ENCODE peak calls at places on chromosome 12, in four cellular contexts. F is D721Med; S is Calu3; E is stimulated activated CD4-positive, alpha-beta T cell treated with anti-CD3 and anti-CD28 coated beads, Interleukin-4, amount 100 ng/mL, for 48 hours. L is an unnamed sample.

GRCh38 chr12:70251226-70251625 is 8.0 kb downstream of the CNOT2 start:
- DNase-seq in S (no peak), F (no peak), E (no peak), L (no peak)

GRCh38 chr12:30108666-30109065 is 324.9 kb upstream of the TMTC1 start:
- DNase-seq in E (no peak), S (no peak), F (no peak), L (no peak)

GRCh38 chr12:31019106-31019505 is 54.6 kb upstream of the DDX11 start:
- DNase-seq in E (no peak), F (no peak), S (no peak), L (no peak)

GRCh38 chr12:109239179-109239578 is 69.9 kb downstream of the FOXN4 start:
- DNase-seq in S (no peak), F (no peak), E (no peak), L (no peak)

GRCh38 chr12:85683051-85683450 is 153.2 kb downstream of the RASSF9 start:
- DNase-seq in S (no peak), F (no peak), E (no peak), L (no peak)

GRCh38 chr12:39426636-39427245 is 16.2 kb downstream of the KIF21A start:
- DNase-seq in E (no peak), F (no peak), S (no peak), L (no peak)

GRCh38 chr12:127182018-127182417 is 1085.0 kb upstream of the TMEM132C start:
- DNase-seq in F (no peak), E (no peak), S (no peak), L (no peak)

GRCh38 chr12:15035185-15035584 is 62.3 kb downstream of the PDE6H start:
- DNase-seq in F (no peak), S (no peak), E (no peak), L (no peak)

GRCh38 chr12:59365133-59365532 is 230.7 kb upstream of the SLC16A7 start:
- DNase-seq in F (no peak), E (no peak), S (no peak), L (no peak)

GRCh38 chr12:122825773-122826724 is 9.2 kb upstream of the HIP1R start:
- DNase-seq in E (no peak), S (peak; percentile 73), F (no peak), L (no peak)

GRCh38 chr12:79659961-79660431 is 30.8 kb downstream of the PAWR start:
- DNase-seq in E (no peak), F (no peak), S (no peak), L (no peak)

GRCh38 chr12:89707623-89707991 is 1.0 kb downstream of the ATP2B1 start:
- DNase-seq in F (no peak), S (peak; percentile 8), E (peak; percentile 0), L (no peak)

GRCh38 chr12:49121047-49121696 is 10.0 kb downstream of the TUBA1B start:
- DNase-seq in E (no peak), S (peak; percentile 41), F (no peak), L (no peak)

GRCh38 chr12:40238221-40238902 is 13.6 kb downstream of the LRRK2 start:
- DNase-seq in F (no peak), E (no peak), S (no peak), L (no peak)

GRCh38 chr12:21891763-21892217 is 49.4 kb downstream of the ABCC9 start:
- DNase-seq in E (no peak), S (no peak), F (no peak), L (no peak)

GRCh38 chr12:107992870-107993451 is 136.1 kb upstream of the WSCD2 start:
- DNase-seq in S (peak; percentile 53), F (no peak), E (no peak), L (no peak)

GRCh38 chr12:57278465-57279453 is 27.8 kb upstream of the STAC3 start:
- DNase-seq in F (no peak), S (no peak), E (no peak), L (no peak)

GRCh38 chr12:121240484-121241202 is 30.7 kb downstream of the P2RX4 start:
- DNase-seq in F (no peak), E (peak; percentile 66), S (no peak), L (no peak)

GRCh38 chr12:122326597-122326996 is 60.3 kb upstream of the VPS33A start:
- DNase-seq in E (no peak), F (no peak), S (no peak), L (no peak)

GRCh38 chr12:22283006-22283506 is 51.5 kb downstream of the ST8SIA1 start:
- DNase-seq in F (no peak), E (no peak), S (no peak), L (no peak)

GRCh38 chr12:2443766-2444165 is 351.0 kb upstream of the FKBP4 start:
- DNase-seq in S (no peak), F (no peak), E (no peak), L (no peak)

GRCh38 chr12:130014485-130014807 is 110.6 kb upstream of the TMEM132D start:
- DNase-seq in F (no peak), E (no peak), S (no peak), L (no peak)

GRCh38 chr12:96698965-96699364 is 208.1 kb upstream of the NEDD1 start:
- DNase-seq in S (no peak), F (no peak), E (no peak), L (no peak)

GRCh38 chr12:96221391-96221790 is 27.2 kb downstream of the ELK3 start:
- DNase-seq in F (no peak), S (no peak), E (no peak), L (no peak)

GRCh38 chr12:12506541-12506940 is 56.1 kb downstream of the DUSP16 start:
- DNase-seq in S (no peak), F (no peak), E (no peak), L (no peak)

GRCh38 chr12:54352022-54352531 is 12.2 kb downstream of the GPR84 start:
- DNase-seq in S (no peak), E (no peak), F (no peak), L (no peak)

GRCh38 chr12:46517579-46517962 is 145.0 kb upstream of the SLC38A2 start:
- DNase-seq in S (no peak), F (no peak), E (no peak), L (no peak)

GRCh38 chr12:45852508-45852907 is 123.0 kb downstream of the ARID2 start:
- DNase-seq in S (no peak), E (no peak), F (no peak), L (no peak)

GRCh38 chr12:76003263-76003640 is 28.3 kb downstream of the PHLDA1 start:
- DNase-seq in F (no peak), S (no peak), E (no peak), L (no peak)

L was measured in GM12891.